ENCODE peak calls at places on chromosomes 2 and 18, in six cellular contexts. J is testis, O is memory B cell, U is natural killer cell, X is lower lobe of right lung, N is neural progenitor cell. V is an unnamed sample.

GRCh38 chr2:168712053-168712452 is 90.4 kb upstream of the NOSTRIN start:
- DNase-seq in U (no peak), O (no peak), J (no peak), X (no peak), N (peak; percentile 37), V (no peak)

GRCh38 chr2:124575497-124575896 is 550.4 kb downstream of the CNTNAP5 start:
- DNase-seq in U (no peak), O (no peak), N (no peak), X (no peak), J (no peak), V (no peak)

GRCh38 chr2:158600155-158600802 is 143.5 kb downstream of the PKP4 start:
- DNase-seq in U (no peak), N (no peak), X (no peak), O (no peak), J (peak; percentile 54), V (no peak)

GRCh38 chr2:12314119-12314735 is 402.5 kb upstream of the TRIB2 start:
- DNase-seq in J (no peak), X (no peak), N (peak; percentile 38), U (no peak), O (no peak), V (no peak)

GRCh38 chr2:234081970-234082822 is 31.7 kb downstream of the SPP2 start:
- DNase-seq in U (no peak), N (no peak), X (peak; percentile 54), O (no peak), J (no peak), V (peak; percentile 31)

GRCh38 chr18:10099539-10100140 is 185.8 kb downstream of the VAPA start:
- DNase-seq in U (no peak), X (no peak), O (no peak), N (no peak), J (no peak), V (no peak)

GRCh38 chr2:12549641-12550040 is 167.1 kb upstream of the TRIB2 start:
- DNase-seq in J (no peak), O (no peak), X (no peak), U (no peak), N (no peak), V (no peak)

GRCh38 chr2:172427990-172428840 is 829 bp downstream of the ITGA6 start:
- DNase-seq in O (peak; percentile 21), J (peak; percentile 56), N (peak; percentile 85), X (peak; percentile 65), U (peak; percentile 35), V (no peak)

GRCh38 chr2:101787097-101787496 is 89.6 kb downstream of the MAP4K4 start:
- DNase-seq in U (no peak), X (no peak), N (no peak), J (no peak), O (no peak), V (no peak)